ENCODE peak calls at places on chromosomes 12 and 14, in nine cellular contexts. R is IMR-90, T is K562, W is uterus, C is GM23338, B is Panc1, N is endothelial cell of umbilical vein, Y is thyroid gland, D is adrenal gland. K is an unnamed sample.

GRCh38 chr12:109760031-109760929 is 46.7 kb downstream of the FAM222A start:
- DNase-seq in T (no peak), C (no peak), D (peak), R (no peak), N (no peak), Y (no peak), B (no peak), W (no peak), K (no peak)

GRCh38 chr12:130787445-130788410 is 51.3 kb downstream of the STX2 start:
- DNase-seq in D (no peak), Y (no peak), R (peak), B (no peak), N (no peak), C (peak), T (no peak), W (no peak), K (peak)

GRCh38 chr12:115174928-115175327 is 491.0 kb upstream of the TBX3 start:
- DNase-seq in R (no peak), T (no peak), N (no peak), W (no peak), C (no peak), B (no peak), D (no peak), Y (no peak), K (no peak)

GRCh38 chr12:52249041-52249461 is 16.0 kb downstream of the KRT7 start:
- DNase-seq in C (no peak), N (no peak), D (peak), Y (peak), B (no peak), R (no peak), W (no peak), T (no peak), K (no peak)

GRCh38 chr12:15356831-15357456 is 34.6 kb downstream of the PTPRO start:
- DNase-seq in N (no peak), R (no peak), D (no peak), Y (no peak), B (no peak), C (no peak), W (no peak), T (no peak), K (no peak)

GRCh38 chr12:29066061-29066588 is 83.0 kb upstream of the FAR2 start:
- DNase-seq in D (no peak), R (peak), B (no peak), N (peak), W (no peak), Y (no peak), T (no peak), C (no peak), K (peak)

GRCh38 chr12:12032260-12032761 is 38.4 kb upstream of the BCL2L14 start:
- DNase-seq in T (no peak), D (no peak), R (no peak), C (no peak), W (no peak), B (no peak), N (no peak), Y (no peak), K (no peak)

GRCh38 chr14:54253195-54253947 is 143.4 kb upstream of the CDKN3 start:
- DNase-seq in D (no peak), B (peak), W (no peak), C (no peak), Y (peak), N (peak), R (peak), T (no peak), K (peak)

GRCh38 chr14:36582011-36582873 is at the start of gene NKX2-8:
- DNase-seq in D (no peak), Y (peak), B (no peak), C (peak), R (no peak), T (no peak), N (no peak), W (no peak), K (no peak)

DNA sequence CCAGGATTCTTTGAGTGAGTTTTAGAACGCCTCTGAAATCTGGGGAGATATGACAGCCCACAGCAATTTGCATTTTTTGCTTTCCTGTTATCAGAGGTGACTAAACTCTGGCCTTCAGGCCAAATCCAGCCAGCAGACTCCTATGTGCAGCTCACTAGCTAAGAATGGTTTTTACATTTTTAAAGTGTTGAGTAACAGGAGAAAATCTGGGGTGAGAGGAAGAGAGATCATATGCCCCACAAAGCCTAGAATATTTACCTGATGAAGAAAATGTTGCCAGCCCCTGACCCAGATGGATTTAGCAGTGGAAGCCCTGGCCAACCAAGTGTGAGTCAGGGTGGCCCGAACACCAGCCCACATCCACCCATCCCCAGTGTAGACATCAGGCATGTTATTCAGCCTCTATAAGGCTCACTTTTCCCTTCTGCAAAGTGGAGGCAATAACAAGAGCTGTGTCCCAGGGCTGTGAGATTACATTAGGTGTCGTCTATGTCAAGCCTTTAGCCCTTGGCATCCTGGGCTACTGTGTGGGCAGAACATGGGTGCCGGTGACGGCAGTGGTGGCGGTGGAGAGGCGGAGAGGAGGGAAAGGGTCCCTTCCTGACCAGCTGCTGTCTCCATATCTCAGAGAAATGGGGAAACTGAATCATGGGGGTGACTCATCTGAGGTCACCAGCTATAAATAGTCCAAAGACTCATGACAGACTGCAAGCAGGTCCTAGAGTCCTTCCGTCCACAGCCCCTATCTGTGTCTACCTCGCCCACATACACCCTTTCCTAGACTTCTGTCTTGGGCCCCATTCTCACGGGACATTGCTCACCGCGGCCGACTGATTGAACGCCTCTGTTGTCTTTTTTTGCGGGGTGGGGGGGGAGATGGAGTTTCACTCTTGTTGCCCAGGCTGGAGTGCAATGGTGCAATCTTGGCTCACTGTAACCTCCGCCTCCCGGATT is 32.6 kb upstream of the CD9 start:
- DNase-seq in D (peak), N (peak), Y (no peak), R (peak), B (peak), T (peak), C (no peak), W (peak), K (peak)
- H3K4me3 ChIP-seq in D (no peak), N (peak), Y (no peak), R (peak), B (no peak), T (no peak), C (no peak), W (no peak), K (no peak)

DNA sequence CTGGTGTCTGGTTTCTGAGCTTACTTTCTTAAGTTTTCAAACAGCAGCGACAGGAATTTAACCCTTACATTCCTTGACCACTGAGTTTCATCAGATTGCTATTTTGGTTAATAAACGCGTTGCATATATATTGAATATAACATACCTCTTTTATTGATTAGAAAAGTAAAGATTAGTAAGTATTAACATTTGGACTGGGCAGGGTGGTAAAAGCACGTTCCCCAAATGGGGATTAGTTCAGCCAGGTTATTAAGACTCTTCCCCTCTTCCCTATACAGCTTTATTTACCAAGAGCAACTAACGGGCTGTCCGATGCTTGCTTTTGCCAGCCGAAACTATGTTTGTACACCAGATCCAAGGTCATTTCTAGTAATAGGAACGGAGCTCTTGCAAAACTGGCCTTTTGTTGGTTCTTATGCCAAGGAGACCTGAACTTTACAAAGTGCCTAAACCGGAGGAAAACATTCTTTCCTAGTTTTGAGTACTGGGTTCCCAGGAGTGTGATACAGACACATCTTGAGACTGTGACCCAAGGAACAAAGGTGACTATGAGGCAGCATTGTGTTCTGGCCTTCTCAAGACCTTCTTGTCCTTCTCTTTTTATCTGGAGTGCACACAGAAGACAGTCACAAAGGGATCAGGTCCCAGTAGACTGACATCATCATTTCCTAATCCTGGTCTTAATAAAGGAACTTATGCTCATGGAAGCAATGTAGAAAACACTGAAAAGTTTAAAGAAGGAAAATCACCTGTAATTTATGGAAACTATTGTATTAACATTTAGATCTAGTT is 2.6 kb downstream of the GLRX5 start:
- DNase-seq in N (no peak), Y (no peak), D (no peak), T (peak), W (no peak), B (no peak), C (no peak), R (no peak), K (no peak)
- TF ChIP-seq CTCF in N (no peak), Y (no peak), D (no peak), T (no peak), W (no peak), B (no peak), C (no peak), R (no peak), K (no peak)

GRCh38 chr14:105165134-105165704 is 3.4 kb downstream of the JAG2 start:
- DNase-seq in D (no peak), C (no peak), T (no peak), R (no peak), N (no peak), W (no peak), B (no peak), Y (no peak), K (no peak)
- H3K4me3 ChIP-seq in D (no peak), C (no peak), T (no peak), R (no peak), N (no peak), W (no peak), B (no peak), Y (no peak), K (no peak)

GRCh38 chr14:78566017-78566858 is 396.1 kb downstream of the NRXN3 start:
- DNase-seq in W (peak), R (peak), T (peak), B (peak), N (peak), Y (peak), D (peak), C (peak), K (peak)

GRCh38 chr14:78566859-78567172 is 396.6 kb downstream of the NRXN3 start:
- DNase-seq in B (no peak), Y (no peak), C (no peak), W (no peak), D (no peak), R (no peak), N (no peak), T (no peak), K (no peak)

GRCh38 chr14:78567343-78567742 is 397.2 kb downstream of the NRXN3 start:
- DNase-seq in C (no peak), D (no peak), W (no peak), N (peak), T (no peak), Y (no peak), R (peak), B (no peak), K (peak)
- TF ChIP-seq CTCF in C (no peak), D (no peak), W (no peak), N (no peak), T (no peak), Y (no peak), R (no peak), B (no peak), K (no peak)

DNA sequence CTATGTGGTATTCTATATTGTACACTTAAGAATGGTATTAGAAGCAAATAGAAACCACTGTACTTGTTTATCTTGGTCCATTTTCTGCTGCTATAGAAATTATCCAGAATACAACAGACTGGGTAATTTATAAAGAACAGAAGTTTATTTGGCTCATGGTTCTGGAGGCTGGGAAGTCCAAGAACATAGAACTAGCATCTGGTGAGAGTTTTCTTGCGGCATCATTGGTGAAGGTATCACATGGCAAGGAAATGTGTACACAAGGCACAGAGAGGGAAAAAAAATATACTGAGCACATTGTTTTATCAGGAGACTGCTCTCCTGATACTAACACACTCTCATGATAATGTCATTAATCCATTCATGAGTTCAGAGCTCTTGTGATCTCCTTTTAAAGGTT is 130.3 kb upstream of the STXBP6 start:
- DNase-seq in C (no peak), D (no peak), Y (no peak), R (no peak), T (no peak), B (no peak), W (no peak), N (no peak), K (no peak)
- H3K4me3 ChIP-seq in C (no peak), D (no peak), Y (no peak), R (no peak), T (no peak), B (no peak), W (no peak), N (no peak), K (no peak)

GRCh38 chr12:6919588-6919987 is 5.2 kb downstream of the ENO2 start:
- DNase-seq in C (no peak), B (no peak), Y (no peak), D (no peak), W (no peak), R (no peak), T (peak), N (no peak), K (no peak)
- TF ChIP-seq CTCF in C (peak), B (no peak), Y (no peak), D (no peak), W (no peak), R (no peak), T (no peak), N (no peak), K (peak)

DNA sequence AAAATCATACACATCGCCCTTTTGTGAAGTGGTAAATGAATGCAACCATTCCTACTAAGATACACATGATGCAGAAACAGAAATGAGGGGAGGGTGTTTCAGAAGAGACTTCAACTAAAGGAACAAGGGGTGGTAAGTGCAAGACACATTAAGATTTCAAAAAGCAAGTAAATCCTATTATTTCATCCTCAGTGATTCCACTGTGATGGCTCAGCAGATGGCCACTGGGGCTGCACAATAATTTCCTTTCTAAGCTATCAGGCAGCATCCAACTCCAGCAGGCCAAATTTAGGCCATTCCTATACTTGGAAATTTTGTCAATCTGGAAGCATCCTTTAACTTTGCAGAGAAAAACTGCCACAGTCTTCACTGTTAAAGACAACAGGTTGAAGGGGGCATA is 272.4 kb downstream of the NELL2 start:
- DNase-seq in N (no peak), D (no peak), R (no peak), B (no peak), W (no peak), T (no peak), C (no peak), Y (no peak), K (no peak)
- H3K4me3 ChIP-seq in N (no peak), D (no peak), R (no peak), B (no peak), W (no peak), T (no peak), C (no peak), Y (no peak), K (no peak)

GRCh38 chr12:123813349-123813748 is 51.2 kb downstream of the DNAH10 start:
- DNase-seq in Y (no peak), C (no peak), R (peak), T (no peak), N (no peak), W (no peak), D (no peak), B (no peak), K (no peak)

GRCh38 chr12:123807002-123807401 is 44.9 kb downstream of the DNAH10 start:
- DNase-seq in B (no peak), W (no peak), D (no peak), C (no peak), T (no peak), R (no peak), N (no peak), Y (no peak), K (no peak)

GRCh38 chr12:123807670-123808069 is 45.6 kb downstream of the DNAH10 start:
- DNase-seq in N (no peak), B (no peak), Y (peak), C (peak), W (no peak), R (no peak), T (no peak), D (no peak), K (peak)

GRCh38 chr12:123805119-123805518 is 43.0 kb downstream of the DNAH10 start:
- DNase-seq in W (no peak), Y (no peak), D (no peak), B (no peak), C (no peak), N (no peak), T (no peak), R (no peak), K (no peak)

DNA sequence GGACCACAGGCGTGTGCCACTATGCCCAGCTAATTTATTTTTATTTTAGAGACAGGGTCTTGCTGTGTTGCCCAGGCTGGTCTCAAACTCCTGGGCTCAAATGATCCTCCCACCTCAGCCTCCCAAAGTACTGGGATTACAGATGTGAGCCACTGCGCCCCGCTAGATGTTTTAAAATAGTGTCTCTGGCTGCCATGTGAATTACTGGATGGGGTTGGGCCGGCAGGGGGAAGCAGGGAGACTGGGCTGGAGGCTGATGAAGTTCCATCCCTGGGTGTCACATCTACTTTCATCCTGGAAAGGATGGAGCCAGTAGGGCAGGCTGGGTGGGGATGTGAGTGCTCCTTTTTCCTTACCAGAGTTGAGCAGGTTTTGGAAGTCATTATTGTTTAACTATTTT is 46.1 kb downstream of the DNAH10 start:
- DNase-seq in D (no peak), C (peak), R (peak), Y (no peak), W (no peak), B (no peak), T (peak), N (no peak), K (peak)
- TF ChIP-seq CTCF in D (no peak), C (peak), R (peak), Y (no peak), W (no peak), B (peak), T (peak), N (peak), K (peak)

GRCh38 chr12:45669762-45670161 is 59.7 kb upstream of the ARID2 start:
- DNase-seq in W (no peak), B (no peak), Y (no peak), R (no peak), N (no peak), D (no peak), T (no peak), C (no peak), K (no peak)
- H3K4me3 ChIP-seq in W (no peak), B (no peak), Y (no peak), R (no peak), N (no peak), D (no peak), T (no peak), C (no peak), K (no peak)

DNA sequence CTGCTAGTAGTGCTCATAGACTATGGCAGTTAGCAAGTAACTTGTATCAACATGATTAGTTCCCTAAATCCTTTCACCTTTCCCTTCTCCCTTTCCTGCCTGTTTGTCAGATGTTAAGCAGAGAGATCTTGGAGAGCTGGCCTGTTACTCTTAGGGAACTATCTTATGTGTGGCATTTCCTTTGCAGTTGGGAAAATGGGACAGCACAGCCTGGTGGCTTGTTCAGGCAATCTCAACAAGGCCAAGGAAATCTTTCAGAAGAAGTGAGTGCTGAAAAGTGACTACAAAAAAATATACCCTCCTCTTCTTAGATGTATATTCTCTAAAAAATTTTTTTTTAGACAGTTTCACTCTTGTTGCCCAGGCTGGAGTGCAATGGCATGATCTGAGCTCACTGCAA is 7.4 kb downstream of the PARP2 start:
- DNase-seq in N (peak), Y (no peak), T (no peak), R (peak), C (no peak), W (no peak), B (no peak), D (no peak), K (peak)
- TF ChIP-seq CTCF in N (peak), Y (no peak), T (no peak), R (peak), C (peak), W (no peak), B (peak), D (peak), K (peak)